ENCODE peak calls at places on chromosomes 2 and 18, in four cellular contexts. T is fibroblast of mammary gland, S is GM13976, V is cardiac fibroblast. A is an unnamed sample.

GRCh38 chr2:238863231-238863630 is 15.3 kb downstream of the TWIST2 start:
- DNase-seq in T (no peak), S (no peak), V (no peak), A (no peak)

GRCh38 chr2:53515435-53516332 is 251.9 kb upstream of the CHAC2 start:
- DNase-seq in S (no peak), T (peak), V (peak), A (peak)

GRCh38 chr2:33366473-33366872 is 110.0 kb upstream of the RASGRP3 start:
- DNase-seq in T (peak), V (peak), S (no peak), A (no peak)

GRCh38 chr18:79962835-79963657 is 1.4 kb upstream of the HSBP1L1 start:
- DNase-seq in T (no peak), V (no peak), S (peak), A (no peak)

GRCh38 chr18:31161757-31162418 is 768 bp downstream of the DSC1 start:
- DNase-seq in V (no peak), S (no peak), T (no peak), A (no peak)

GRCh38 chr2:73938761-73939352 is 12.2 kb downstream of the DGUOK start:
- DNase-seq in S (no peak), V (peak), T (peak), A (no peak)

GRCh38 chr2:46695283-46695682 is 215.9 kb downstream of the TMEM247 start:
- DNase-seq in S (no peak), V (no peak), T (peak), A (no peak)

GRCh38 chr2:128362889-128363228 is 44.2 kb upstream of the HS6ST1 start:
- DNase-seq in S (no peak), V (peak), T (peak), A (peak)

GRCh38 chr2:179729961-179730360 is 131.5 kb downstream of the ZNF385B start:
- DNase-seq in T (no peak), V (no peak), S (no peak), A (no peak)

GRCh38 chr2:120422761-120423160 is 76.8 kb downstream of the INHBB start:
- DNase-seq in S (no peak), V (no peak), T (no peak), A (no peak)

GRCh38 chr18:12608292-12608691 is 49.6 kb downstream of the SPIRE1 start:
- DNase-seq in T (peak), V (peak), S (no peak), A (no peak)

GRCh38 chr2:70984576-70985282 is 6.3 kb downstream of the ANKRD53 start:
- DNase-seq in S (peak), V (peak), T (peak), A (peak)

GRCh38 chr2:42572297-42573081 is 4.1 kb downstream of the MTA3 start:
- DNase-seq in S (no peak), T (no peak), V (no peak), A (no peak)

GRCh38 chr2:46296840-46297545 is at the start of gene EPAS1:
- DNase-seq in T (peak), V (peak), S (peak), A (peak)

GRCh38 chr2:216618785-216619184 is 14.4 kb upstream of the IGFBP2 start:
- DNase-seq in S (no peak), T (no peak), V (no peak), A (peak)

GRCh38 chr2:7809640-7810039 is 872.2 kb upstream of the ID2 start:
- DNase-seq in T (no peak), S (no peak), V (no peak), A (no peak)
- TF ChIP-seq CTCF in T (no peak), S (no peak), V (no peak), A (peak)

GRCh38 chr2:96547203-96547641 is 10.7 kb downstream of the ARID5A start:
- DNase-seq in S (no peak), V (no peak), T (no peak), A (peak)
- TF ChIP-seq CTCF in S (no peak), V (no peak), T (no peak), A (peak)

DNA sequence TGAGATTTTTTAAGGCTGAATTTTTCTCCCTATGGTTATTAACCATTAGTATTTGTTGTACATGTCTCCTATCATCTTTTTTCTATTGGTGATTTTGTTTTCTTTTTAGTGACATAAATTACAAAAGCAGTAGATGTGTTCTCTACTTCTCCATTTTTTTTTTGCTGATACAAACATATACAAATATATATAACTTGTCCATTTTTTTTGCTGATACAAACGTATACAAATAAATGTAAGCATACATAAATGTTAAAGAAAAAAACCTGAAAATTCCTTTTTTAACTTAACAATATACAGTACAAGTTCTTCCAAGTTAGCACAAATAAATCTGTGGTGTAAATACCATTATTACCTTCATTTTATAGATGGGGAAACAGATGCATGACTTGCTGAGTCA is 2.0 kb downstream of the MSGN1 start:
- DNase-seq in V (no peak), S (no peak), T (no peak), A (no peak)
- TF ChIP-seq CTCF in V (no peak), S (no peak), T (no peak), A (no peak)

GRCh38 chr2:109586687-109587086 is 27.1 kb downstream of the SEPTIN10 start:
- DNase-seq in S (no peak), T (no peak), V (no peak), A (no peak)

DNA sequence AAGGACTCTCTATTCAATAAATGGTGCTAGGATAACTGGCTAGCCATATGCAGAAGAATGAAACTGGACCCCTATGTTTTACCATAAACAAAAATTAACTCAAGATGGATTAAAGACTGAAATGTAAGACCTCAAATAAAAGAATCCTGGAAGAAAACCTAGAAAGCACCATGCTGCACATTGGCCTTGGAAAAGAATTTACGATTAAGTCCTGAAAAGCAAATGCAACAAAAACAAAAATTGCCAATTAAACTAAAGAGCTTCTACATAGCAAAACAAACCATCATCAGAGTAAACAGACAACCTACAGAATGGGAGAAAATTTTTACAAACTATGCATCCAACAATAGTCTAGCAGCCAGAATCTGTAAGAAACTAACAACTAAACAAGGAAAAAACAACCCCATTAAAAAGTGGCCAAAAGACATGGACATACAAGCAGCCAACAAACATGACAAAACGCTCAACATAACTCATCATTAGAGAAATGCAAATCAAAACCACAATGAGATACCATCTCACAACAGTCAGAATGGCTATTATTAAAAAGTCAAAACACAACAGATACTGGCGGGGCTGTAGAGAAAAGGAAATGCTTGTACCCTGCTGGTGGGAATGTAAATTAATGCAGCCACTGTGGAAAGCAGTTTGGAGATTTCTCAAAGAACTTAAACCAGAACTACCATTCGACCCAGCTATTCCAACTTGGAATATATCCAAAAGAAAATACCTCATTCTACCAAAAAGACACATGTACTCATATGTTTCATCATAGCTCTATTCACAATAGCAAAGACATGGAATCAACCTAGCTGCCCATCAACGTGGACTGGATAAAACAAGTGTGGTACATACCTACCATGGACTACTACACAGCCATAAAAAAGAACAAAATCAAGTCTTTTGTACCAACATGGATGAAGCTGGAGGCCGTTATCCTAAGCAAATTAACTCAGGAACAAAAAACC is 30.6 kb downstream of the SEPTIN10 start:
- DNase-seq in V (peak), S (no peak), T (peak), A (no peak)
- TF ChIP-seq CTCF in V (no peak), S (no peak), T (no peak), A (peak)

GRCh38 chr2:167863377-167863776 is 384.0 kb downstream of the STK39 start:
- DNase-seq in V (no peak), S (no peak), T (no peak), A (no peak)

GRCh38 chr2:167874812-167875211 is 372.6 kb downstream of the STK39 start:
- DNase-seq in S (no peak), T (no peak), V (no peak), A (no peak)

DNA sequence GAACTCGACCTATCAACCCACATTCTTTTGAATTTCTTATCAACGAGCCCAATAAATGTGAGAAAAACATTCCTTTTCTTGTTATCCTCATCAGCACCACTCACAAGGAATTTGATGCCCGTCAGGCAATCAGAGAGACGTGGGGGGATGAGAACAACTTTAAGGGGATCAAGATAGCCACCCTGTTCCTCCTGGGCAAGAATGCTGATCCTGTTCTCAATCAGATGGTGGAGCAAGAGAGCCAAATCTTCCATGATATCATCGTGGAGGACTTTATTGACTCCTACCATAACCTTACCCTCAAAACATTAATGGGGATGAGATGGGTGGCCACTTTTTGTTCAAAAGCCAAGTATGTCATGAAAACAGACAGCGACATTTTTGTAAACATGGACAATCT is 378.2 kb downstream of the STK39 start:
- DNase-seq in S (no peak), T (no peak), V (no peak), A (no peak)
- TF ChIP-seq CTCF in S (no peak), T (no peak), V (no peak), A (peak)

DNA sequence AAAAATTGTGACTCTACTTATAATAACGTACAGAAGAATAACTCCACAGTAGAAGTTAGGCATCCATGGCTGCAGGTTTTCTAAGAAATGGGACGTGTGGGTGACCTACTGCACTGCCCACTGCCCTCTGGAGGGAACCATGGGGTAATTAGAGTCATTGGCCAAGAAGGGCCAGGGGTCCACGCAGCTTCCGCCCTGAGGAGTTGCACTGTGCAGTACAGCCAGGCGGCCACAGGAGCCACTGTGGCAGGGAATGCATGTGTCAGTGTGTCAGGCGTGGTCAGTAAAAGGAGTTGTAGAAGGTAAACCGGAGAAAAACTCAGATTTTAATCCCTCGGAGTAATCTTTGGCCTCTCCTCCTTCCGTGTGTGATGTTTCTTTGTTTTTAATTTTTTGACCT is 24.8 kb downstream of the NCK2 start:
- DNase-seq in V (no peak), T (no peak), S (no peak), A (peak)
- TF ChIP-seq CTCF in V (peak), T (peak), S (no peak), A (peak)

GRCh38 chr2:24797644-24798043 is 4.4 kb downstream of the CENPO start:
- DNase-seq in T (no peak), S (no peak), V (no peak), A (no peak)

GRCh38 chr2:24791452-24791851 is 1.7 kb downstream of the PTRHD1 start:
- DNase-seq in V (no peak), T (no peak), S (no peak), A (no peak)

GRCh38 chr2:24792542-24792873 is 683 bp downstream of the PTRHD1 start:
- DNase-seq in S (no peak), T (no peak), V (no peak), A (no peak)

GRCh38 chr2:24793752-24794477 is 690 bp downstream of the CENPO start:
- DNase-seq in V (peak), T (peak), S (peak), A (peak)

GRCh38 chr2:24792874-24793751 is at the start of the genes CENPO and PTRHD1:
- DNase-seq in T (peak), S (peak), V (peak), A (peak)
- TF ChIP-seq CTCF in T (peak), S (peak), V (peak), A (peak)